ENCODE peak calls at places on chromosomes 7 and 10, in eight cellular contexts. K is GM03348; Y is stimulated activated CD8-positive, alpha-beta memory T cell treated with anti-CD3 and anti-CD28 coated beads, Interleukin-15, amount 100 ng/mL, for 24 hours; U is heart left ventricle; H is amniotic stem cell; R is T-helper 22 cell; B is DMS153; I is C1 segment of cervical spinal cord. X is an unnamed sample.

GRCh38 chr7:102404005-102404861 is 8.1 kb downstream of the PRKRIP1 start:
- DNase-seq in K (peak; percentile 76), Y (no peak), U (no peak), H (peak; percentile 3), R (no peak), B (peak; percentile 16), I (no peak), X (no peak)

GRCh38 chr10:1382711-1383110 is 326.5 kb downstream of the WDR37 start:
- DNase-seq in K (no peak), Y (no peak), U (no peak), H (no peak), R (no peak), B (no peak), I (no peak), X (no peak)

GRCh38 chr7:104230606-104231005 is 22.8 kb upstream of the ORC5 start:
- DNase-seq in K (no peak), Y (no peak), U (no peak), H (no peak), R (no peak), B (peak; percentile 5), I (no peak), X (no peak)

GRCh38 chr10:101289541-101289940 is 60.3 kb upstream of the LBX1 start:
- DNase-seq in K (no peak), Y (no peak), U (no peak), H (no peak), R (no peak), B (no peak), I (no peak), X (no peak)

GRCh38 chr10:22824984-22825383 is 102.9 kb upstream of the ARMC3 start:
- DNase-seq in K (peak; percentile 54), Y (no peak), U (no peak), H (no peak), R (no peak), B (no peak), I (no peak), X (no peak)

GRCh38 chr10:15642095-15642494 is 77.6 kb downstream of the ITGA8 start:
- DNase-seq in K (peak; percentile 54), Y (no peak), U (no peak), H (peak; percentile 21), R (no peak), B (no peak), I (no peak), X (peak; percentile 14)

GRCh38 chr7:151851782-151852181 is 25.1 kb downstream of the PRKAG2 start:
- DNase-seq in K (no peak), Y (no peak), U (peak; percentile 51), H (no peak), R (no peak), B (no peak), I (no peak), X (no peak)

GRCh38 chr10:31467791-31468535 is 148.9 kb downstream of the ZEB1 start:
- DNase-seq in K (no peak), Y (no peak), U (no peak), H (no peak), R (no peak), B (no peak), I (no peak), X (no peak)

GRCh38 chr10:24415455-24416169 is 206.7 kb downstream of the KIAA1217 start:
- DNase-seq in K (peak; percentile 80), Y (no peak), U (peak; percentile 95), H (no peak), R (no peak), B (no peak), I (no peak), X (no peak)

GRCh38 chr7:70764004-70764691 is 367.8 kb upstream of the GALNT17 start:
- DNase-seq in K (no peak), Y (no peak), U (no peak), H (no peak), R (no peak), B (no peak), I (no peak), X (no peak)

GRCh38 chr10:62079885-62080559 is 178.5 kb downstream of the ARID5B start:
- DNase-seq in K (no peak), Y (no peak), U (no peak), H (no peak), R (no peak), B (no peak), I (no peak), X (no peak)

GRCh38 chr7:144386741-144387140 is 16.8 kb downstream of the NOBOX start:
- DNase-seq in K (peak; percentile 63), Y (no peak), U (no peak), H (peak; percentile 14), R (no peak), B (no peak), I (no peak), X (no peak)

GRCh38 chr10:102994551-102995295 is 76.6 kb downstream of the CNNM2 start:
- DNase-seq in K (no peak), Y (no peak), U (no peak), H (no peak), R (no peak), B (no peak), I (no peak), X (no peak)

GRCh38 chr7:96778263-96778662 is 68.6 kb upstream of the SEM1 start:
- DNase-seq in K (no peak), Y (no peak), U (no peak), H (no peak), R (no peak), B (peak; percentile 24), I (no peak), X (no peak)

GRCh38 chr10:98331888-98332287 is 63.9 kb upstream of the LOXL4 start:
- DNase-seq in K (no peak), Y (no peak), U (no peak), H (no peak), R (no peak), B (peak; percentile 70), I (no peak), X (no peak)

GRCh38 chr10:117804470-117805011 is 242.2 kb downstream of the RAB11FIP2 start:
- DNase-seq in K (no peak), Y (no peak), U (no peak), H (no peak), R (no peak), B (no peak), I (no peak), X (no peak)

GRCh38 chr7:125675628-125676027 is 746.0 kb upstream of the POT1 start:
- DNase-seq in K (no peak), Y (no peak), U (no peak), H (no peak), R (no peak), B (no peak), I (no peak), X (no peak)

GRCh38 chr10:122516733-122517132 is 43.8 kb upstream of the DMBT1 start:
- DNase-seq in K (no peak), Y (no peak), U (no peak), H (no peak), R (no peak), B (no peak), I (no peak), X (no peak)

GRCh38 chr7:83655951-83656556 is 7.1 kb upstream of the SEMA3E start:
- DNase-seq in K (peak; percentile 55), Y (no peak), U (no peak), H (peak; percentile 28), R (no peak), B (peak; percentile 40), I (no peak), X (peak; percentile 5)

GRCh38 chr10:88092975-88093374 is 229.6 kb downstream of the PTEN start:
- DNase-seq in K (no peak), Y (no peak), U (peak; percentile 78), H (no peak), R (no peak), B (peak; percentile 29), I (peak; percentile 3), X (no peak)

GRCh38 chr10:95217476-95217875 is 23.4 kb downstream of the ACSM6 start:
- DNase-seq in K (peak; percentile 30), Y (no peak), U (no peak), H (no peak), R (no peak), B (no peak), I (no peak), X (no peak)

GRCh38 chr7:55019691-55020480 is 1.1 kb downstream of the EGFR start:
- DNase-seq in K (peak; percentile 65), Y (no peak), U (peak; percentile 38), H (no peak), R (no peak), B (no peak), I (no peak), X (no peak)

GRCh38 chr7:130887182-130888016 is 153.4 kb upstream of the KLF14 start:
- DNase-seq in K (peak; percentile 77), Y (no peak), U (no peak), H (peak; percentile 54), R (no peak), B (no peak), I (no peak), X (peak; percentile 76)

GRCh38 chr10:23438547-23439451 is at the start of gene OTUD1:
- DNase-seq in K (peak; percentile 98), Y (peak; percentile 96), U (peak; percentile 97), H (peak; percentile 87), R (peak; percentile 88), B (peak; percentile 67), I (peak; percentile 48), X (peak; percentile 30)

GRCh38 chr10:111072232-111072631 is 4.6 kb upstream of the ADRA2A start:
- DNase-seq in K (no peak), Y (no peak), U (no peak), H (no peak), R (no peak), B (no peak), I (no peak), X (no peak)

GRCh38 chr10:88017781-88018180 is 154.4 kb downstream of the PTEN start:
- DNase-seq in K (peak; percentile 48), Y (no peak), U (no peak), H (no peak), R (no peak), B (no peak), I (no peak), X (no peak)

GRCh38 chr7:47552631-47553030 is 29.3 kb downstream of the TNS3 start:
- DNase-seq in K (peak; percentile 75), Y (no peak), U (no peak), H (no peak), R (no peak), B (no peak), I (no peak), X (no peak)

GRCh38 chr7:140425718-140426117 is 21.9 kb downstream of the RAB19 start:
- DNase-seq in K (no peak), Y (no peak), U (no peak), H (no peak), R (no peak), B (no peak), I (no peak), X (no peak)

GRCh38 chr7:81299711-81300110 is 380.9 kb upstream of the SEMA3C start:
- DNase-seq in K (peak; percentile 9), Y (no peak), U (no peak), H (no peak), R (no peak), B (no peak), I (no peak), X (no peak)

X was measured in HS-5.